ENCODE peak calls at places on chromosomes 4 and X, in five cellular contexts. One of them, this sample, is unnamed.
A peak's percentile ranks its signal among the peaks of the same experiment; 100 is the strongest.

GRCh38 chrX:72230290-72230689 is 8.5 kb downstream of the ERCC6L start:
- DNase-seq in fibroblast of lung: no peak
- DNase-seq in ovary: no peak
- DNase-seq in GM12865: no peak
- DNase-seq in osteocyte: no peak
- DNase-seq in this sample: no peak

GRCh38 chrX:40105016-40105790 is 7.4 kb upstream of the BCOR start:
- DNase-seq in fibroblast of lung: no peak
- DNase-seq in GM12865: peak; percentile 63
- DNase-seq in osteocyte: no peak
- DNase-seq in ovary: peak; percentile 59
- DNase-seq in this sample: peak; percentile 56

GRCh38 chr4:44160776-44161377 is 287.7 kb downstream of the KCTD8 start:
- DNase-seq in GM12865: no peak
- DNase-seq in ovary: no peak
- DNase-seq in osteocyte: no peak
- DNase-seq in fibroblast of lung: no peak
- DNase-seq in this sample: no peak

GRCh38 chr4:138595731-138596465 is 353.7 kb upstream of the SLC7A11 start:
- DNase-seq in ovary: no peak
- DNase-seq in osteocyte: no peak
- DNase-seq in fibroblast of lung: peak; percentile 86
- DNase-seq in GM12865: no peak
- DNase-seq in this sample: no peak

GRCh38 chr4:173040200-173040599 is 128.4 kb upstream of the GALNT7 start:
- DNase-seq in fibroblast of lung: peak; percentile 60
- DNase-seq in osteocyte: no peak
- DNase-seq in ovary: no peak
- DNase-seq in GM12865: peak; percentile 34
- DNase-seq in this sample: no peak

GRCh38 chr4:97374526-97374925 is 768.8 kb downstream of the STPG2 start:
- DNase-seq in GM12865: no peak
- DNase-seq in fibroblast of lung: no peak
- DNase-seq in osteocyte: no peak
- DNase-seq in ovary: no peak
- DNase-seq in this sample: no peak

GRCh38 chrX:97155809-97156208 is 272.1 kb downstream of the RPA4 start:
- DNase-seq in ovary: no peak
- DNase-seq in GM12865: no peak
- DNase-seq in fibroblast of lung: no peak
- DNase-seq in osteocyte: no peak
- DNase-seq in this sample: no peak

GRCh38 chr4:186852964-186853391 is 129.3 kb upstream of the FAT1 start:
- DNase-seq in fibroblast of lung: no peak
- DNase-seq in GM12865: peak; percentile 28
- DNase-seq in osteocyte: no peak
- DNase-seq in ovary: no peak
- DNase-seq in this sample: no peak

GRCh38 chr4:40685300-40685699 is 55.6 kb upstream of the RBM47 start:
- DNase-seq in ovary: no peak
- DNase-seq in GM12865: no peak
- DNase-seq in osteocyte: no peak
- DNase-seq in fibroblast of lung: peak; percentile 40
- DNase-seq in this sample: no peak

GRCh38 chr4:53592686-53593641 is 1.7 kb upstream of the LNX1 start:
- DNase-seq in osteocyte: no peak
- DNase-seq in fibroblast of lung: no peak
- DNase-seq in GM12865: no peak
- DNase-seq in ovary: peak; percentile 46
- DNase-seq in this sample: peak; percentile 66

GRCh38 chr4:38243385-38244053 is 283.3 kb downstream of the PTTG2 start:
- DNase-seq in fibroblast of lung: peak; percentile 40
- DNase-seq in ovary: no peak
- DNase-seq in osteocyte: peak; percentile 57
- DNase-seq in GM12865: no peak
- DNase-seq in this sample: no peak

GRCh38 chr4:70833701-70834100 is 6.0 kb downstream of the GRSF1 start:
- DNase-seq in fibroblast of lung: no peak
- DNase-seq in osteocyte: no peak
- DNase-seq in GM12865: no peak
- DNase-seq in ovary: no peak
- DNase-seq in this sample: no peak

DNA sequence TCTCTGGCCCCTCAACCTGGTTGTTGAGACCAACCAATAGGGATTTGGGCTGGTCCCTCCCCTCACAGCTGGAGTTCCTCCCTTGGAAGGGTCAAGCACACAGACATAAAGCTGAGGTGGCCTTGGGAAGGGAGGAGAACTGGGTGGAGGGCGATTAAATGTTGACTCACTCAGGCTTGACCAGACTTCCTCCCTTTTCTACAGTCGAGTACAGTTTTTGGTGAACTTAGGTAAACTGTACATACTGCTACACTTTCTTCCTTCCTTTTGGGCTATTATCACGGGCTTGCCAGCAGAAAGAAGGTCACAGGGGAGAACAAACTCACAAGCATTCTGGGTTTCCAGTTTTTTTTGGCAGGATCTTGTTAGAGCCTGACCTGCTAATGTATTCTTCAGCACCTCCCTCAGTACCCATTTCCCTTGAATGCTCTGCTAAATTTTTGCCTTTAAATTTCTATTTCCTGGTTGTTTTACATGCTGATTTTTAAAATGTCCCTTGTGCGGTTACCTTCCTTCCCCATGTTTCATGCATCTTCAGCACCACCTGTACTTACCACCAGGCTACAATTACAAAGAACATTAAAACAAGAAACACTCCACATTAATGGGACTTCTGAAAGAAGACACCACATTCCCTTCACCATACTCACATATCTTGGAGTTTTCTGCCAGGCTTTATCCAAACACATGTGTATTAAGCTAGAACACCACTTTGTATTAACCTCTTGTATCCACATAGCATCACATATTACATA is 135.3 kb upstream of the RASGEF1B start:
- DNase-seq in osteocyte: no peak
- DNase-seq in fibroblast of lung: peak; percentile 45
- DNase-seq in GM12865: no peak
- DNase-seq in ovary: peak; percentile 33
- DNase-seq in this sample: peak; percentile 6
- TF ChIP-seq CTCF in osteocyte: no peak
- TF ChIP-seq CTCF in fibroblast of lung: no peak
- TF ChIP-seq CTCF in GM12865: no peak
- TF ChIP-seq CTCF in ovary: no peak
- TF ChIP-seq CTCF in this sample: no peak

GRCh38 chr4:157290622-157291021 is 70.1 kb downstream of the GRIA2 start:
- DNase-seq in GM12865: no peak
- DNase-seq in fibroblast of lung: no peak
- DNase-seq in ovary: no peak
- DNase-seq in osteocyte: no peak
- DNase-seq in this sample: no peak

GRCh38 chr4:157287445-157287844 is 66.9 kb downstream of the GRIA2 start:
- DNase-seq in osteocyte: no peak
- DNase-seq in fibroblast of lung: no peak
- DNase-seq in GM12865: no peak
- DNase-seq in ovary: no peak
- DNase-seq in this sample: no peak

GRCh38 chr4:157294575-157294974 is 74.0 kb downstream of the GRIA2 start:
- DNase-seq in GM12865: no peak
- DNase-seq in fibroblast of lung: no peak
- DNase-seq in ovary: no peak
- DNase-seq in osteocyte: no peak
- DNase-seq in this sample: no peak

GRCh38 chr4:157291071-157291470 is 70.5 kb downstream of the GRIA2 start:
- DNase-seq in GM12865: no peak
- DNase-seq in ovary: no peak
- DNase-seq in fibroblast of lung: no peak
- DNase-seq in osteocyte: no peak
- DNase-seq in this sample: no peak
- TF ChIP-seq CTCF in GM12865: no peak
- TF ChIP-seq CTCF in ovary: no peak
- TF ChIP-seq CTCF in fibroblast of lung: no peak
- TF ChIP-seq CTCF in osteocyte: no peak
- TF ChIP-seq CTCF in this sample: no peak

GRCh38 chrX:33273521-33273920 is 62.2 kb upstream of the DMD start:
- DNase-seq in ovary: no peak
- DNase-seq in osteocyte: no peak
- DNase-seq in GM12865: no peak
- DNase-seq in fibroblast of lung: peak; percentile 6
- DNase-seq in this sample: no peak
- TF ChIP-seq CTCF in ovary: no peak
- TF ChIP-seq CTCF in osteocyte: no peak
- TF ChIP-seq CTCF in GM12865: no peak
- TF ChIP-seq CTCF in fibroblast of lung: no peak
- TF ChIP-seq CTCF in this sample: no peak

DNA sequence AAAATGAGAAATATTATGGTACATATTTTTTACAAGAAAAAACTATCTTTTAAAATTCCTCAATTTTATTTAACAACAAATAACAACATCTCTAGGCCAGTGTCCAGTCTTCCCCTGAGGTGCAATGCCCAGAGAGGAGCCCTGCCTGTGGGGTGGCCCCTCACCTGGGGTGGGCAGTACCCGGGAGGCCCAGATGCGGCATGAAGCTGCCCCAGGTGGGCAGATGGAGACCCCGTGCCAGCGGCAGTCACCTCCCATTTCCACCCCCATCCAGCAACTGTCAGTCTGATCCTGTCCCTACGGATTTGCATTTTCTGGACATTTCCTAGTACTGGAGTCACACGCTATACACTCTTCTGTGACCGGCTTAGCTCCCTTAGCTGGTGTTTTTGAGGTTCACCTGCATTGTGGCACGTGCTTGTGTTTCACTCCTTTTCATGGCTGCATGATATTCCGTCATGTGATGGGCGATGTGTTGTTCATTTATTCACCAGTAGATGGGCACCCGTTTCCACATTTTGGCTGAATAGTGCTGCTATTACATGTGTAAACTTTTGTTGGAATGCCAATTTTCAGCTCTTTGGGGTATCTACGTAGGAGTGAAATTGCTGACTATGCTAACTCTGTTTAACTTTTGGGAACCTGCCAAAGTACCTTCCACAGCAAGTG is 11.9 kb upstream of the MAEA start:
- DNase-seq in fibroblast of lung: no peak
- DNase-seq in GM12865: no peak
- DNase-seq in osteocyte: no peak
- DNase-seq in ovary: no peak
- DNase-seq in this sample: no peak
- TF ChIP-seq CTCF in fibroblast of lung: no peak
- TF ChIP-seq CTCF in GM12865: no peak
- TF ChIP-seq CTCF in osteocyte: no peak
- TF ChIP-seq CTCF in ovary: no peak
- TF ChIP-seq CTCF in this sample: no peak

DNA sequence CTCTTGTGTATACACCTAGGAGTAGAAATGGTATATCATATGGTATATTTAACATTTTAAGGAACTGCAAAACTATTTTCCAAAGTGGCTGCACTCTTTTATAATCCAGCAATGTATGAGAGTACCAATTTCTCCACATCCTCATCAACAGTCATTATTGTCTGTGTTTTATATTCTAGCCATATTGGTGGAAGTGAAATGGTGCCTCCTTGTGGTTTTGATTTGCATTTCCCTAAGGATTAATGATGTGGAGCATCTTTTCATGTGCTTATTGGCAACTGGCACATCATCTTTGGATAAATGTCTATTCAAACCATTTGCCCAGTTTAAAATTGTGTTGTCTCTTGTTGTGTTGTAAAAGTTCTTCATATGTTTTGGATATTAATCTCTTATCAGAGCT is 9.6 kb downstream of the BMP15 start:
- DNase-seq in GM12865: no peak
- DNase-seq in osteocyte: no peak
- DNase-seq in fibroblast of lung: peak; percentile 14
- DNase-seq in ovary: no peak
- DNase-seq in this sample: peak; percentile 10
- TF ChIP-seq CTCF in GM12865: no peak
- TF ChIP-seq CTCF in osteocyte: peak; percentile 39
- TF ChIP-seq CTCF in fibroblast of lung: peak; percentile 38
- TF ChIP-seq CTCF in ovary: no peak
- TF ChIP-seq CTCF in this sample: no peak

GRCh38 chr4:121421594-121421993 is 40.8 kb upstream of the QRFPR start:
- DNase-seq in ovary: no peak
- DNase-seq in GM12865: peak; percentile 10
- DNase-seq in osteocyte: no peak
- DNase-seq in fibroblast of lung: peak; percentile 8
- DNase-seq in this sample: no peak
- TF ChIP-seq CTCF in ovary: no peak
- TF ChIP-seq CTCF in GM12865: peak; percentile 19
- TF ChIP-seq CTCF in osteocyte: peak; percentile 15
- TF ChIP-seq CTCF in fibroblast of lung: peak; percentile 34
- TF ChIP-seq CTCF in this sample: no peak

DNA sequence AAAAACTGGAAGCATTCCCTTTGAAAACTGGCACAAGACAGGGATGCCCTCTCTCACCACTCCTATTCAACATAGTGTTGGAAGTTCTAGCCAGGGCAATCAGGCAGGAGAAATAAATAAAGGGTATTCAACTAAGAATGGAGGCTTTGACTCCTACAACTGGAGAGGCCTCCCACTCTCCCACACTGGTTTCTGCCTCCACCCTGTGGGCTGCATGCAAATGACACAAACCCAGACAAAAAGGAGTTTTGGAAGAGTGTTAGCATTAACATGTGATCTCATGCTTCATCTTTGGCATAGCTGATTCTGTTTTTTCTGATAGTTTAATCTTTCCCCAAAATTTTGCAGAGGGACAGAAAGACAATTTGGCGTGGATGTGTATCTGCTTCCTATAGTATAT is 80.8 kb upstream of the IQCM start:
- DNase-seq in GM12865: no peak
- DNase-seq in ovary: no peak
- DNase-seq in osteocyte: no peak
- DNase-seq in fibroblast of lung: peak; percentile 72
- DNase-seq in this sample: peak; percentile 44
- TF ChIP-seq CTCF in GM12865: no peak
- TF ChIP-seq CTCF in ovary: no peak
- TF ChIP-seq CTCF in osteocyte: peak; percentile 51
- TF ChIP-seq CTCF in fibroblast of lung: peak; percentile 85
- TF ChIP-seq CTCF in this sample: no peak

DNA sequence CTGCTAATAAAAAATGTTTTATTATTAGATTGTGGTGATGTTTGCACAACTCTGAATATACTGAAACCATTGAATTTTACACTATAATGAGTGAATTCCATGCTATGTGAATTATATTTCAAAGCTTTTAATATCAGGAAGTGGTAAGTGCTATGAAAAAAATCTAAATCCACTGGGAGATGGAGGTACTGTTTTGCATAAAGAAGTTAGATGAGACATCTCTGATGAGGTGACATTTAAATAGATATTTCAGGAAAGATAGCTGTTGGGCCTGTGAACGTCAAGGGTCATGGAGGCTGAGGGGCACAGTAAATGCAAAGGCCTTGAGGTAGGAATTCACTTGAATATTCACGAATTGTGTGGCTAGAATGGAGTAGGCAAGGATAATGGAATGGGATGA is 12.3 kb downstream of the DCUN1D4 start:
- DNase-seq in ovary: no peak
- DNase-seq in osteocyte: no peak
- DNase-seq in GM12865: no peak
- DNase-seq in fibroblast of lung: no peak
- DNase-seq in this sample: no peak
- TF ChIP-seq CTCF in ovary: no peak
- TF ChIP-seq CTCF in osteocyte: no peak
- TF ChIP-seq CTCF in GM12865: no peak
- TF ChIP-seq CTCF in fibroblast of lung: no peak
- TF ChIP-seq CTCF in this sample: no peak